ENCODE peak calls at places on chromosomes 1 and 21, in ten cellular contexts. T is GM12878, M is A549, I is endothelial cell of umbilical vein, C is upper lobe of left lung, F is testis, B is uterus, U is body of pancreas, E is heart left ventricle, Y is H54. Q is an unnamed sample.

GRCh38 chr1:5849550-5849949 is 142.7 kb downstream of the NPHP4 start:
- DNase-seq in U (no peak), I (no peak), Y (no peak), C (no peak), M (no peak), B (no peak), E (no peak), F (no peak), T (no peak), Q (no peak)

GRCh38 chr1:43437031-43437973 is 16.4 kb downstream of the HYI start:
- DNase-seq in I (no peak), T (no peak), F (no peak), B (peak), U (peak), Y (no peak), C (no peak), M (no peak), E (peak), Q (no peak)

GRCh38 chr1:1061682-1062363 is 12.3 kb downstream of the RNF223 start:
- DNase-seq in U (no peak), Y (no peak), M (no peak), E (no peak), T (no peak), I (no peak), C (no peak), F (no peak), B (no peak), Q (peak)

GRCh38 chr1:204649756-204650155 is 35.8 kb downstream of the LRRN2 start:
- DNase-seq in Y (no peak), C (no peak), U (no peak), B (no peak), E (no peak), I (no peak), M (no peak), F (no peak), T (no peak), Q (no peak)

GRCh38 chr21:34984356-34984755 is 64.7 kb downstream of the RUNX1 start:
- DNase-seq in C (no peak), Y (no peak), U (no peak), B (no peak), M (no peak), F (no peak), I (no peak), E (no peak), T (no peak), Q (no peak)

GRCh38 chr1:25795955-25796806 is 3.8 kb upstream of the SELENON start:
- DNase-seq in C (peak), F (no peak), Y (no peak), E (no peak), T (no peak), M (no peak), I (no peak), U (peak), B (no peak), Q (no peak)

GRCh38 chr1:200173097-200173629 is 145.7 kb downstream of the NR5A2 start:
- DNase-seq in E (no peak), C (no peak), Y (no peak), B (no peak), F (no peak), M (no peak), I (no peak), U (no peak), T (no peak), Q (no peak)

GRCh38 chr1:206925116-206925736 is 3.5 kb upstream of the FCMR start:
- DNase-seq in T (peak), Y (no peak), B (no peak), E (no peak), I (no peak), U (no peak), M (no peak), C (peak), F (peak), Q (peak)

GRCh38 chr1:43822040-43822439 is 111.6 kb upstream of the ARTN start:
- DNase-seq in Y (peak), I (peak), B (peak), F (no peak), M (peak), T (no peak), U (no peak), E (no peak), C (no peak), Q (no peak)

GRCh38 chr21:44989538-44989888 is 49.7 kb downstream of the SLX9 start:
- DNase-seq in Y (no peak), U (no peak), B (no peak), M (no peak), I (peak), E (no peak), F (no peak), C (no peak), T (no peak), Q (no peak)

GRCh38 chr1:64934115-64934880 is 32.1 kb downstream of the JAK1 start:
- DNase-seq in B (peak), M (peak), U (no peak), Y (peak), C (peak), E (no peak), T (no peak), I (peak), F (no peak), Q (no peak)

GRCh38 chr1:52239708-52240001 is 97.8 kb downstream of the ZFYVE9 start:
- DNase-seq in U (no peak), M (no peak), T (no peak), E (no peak), B (no peak), C (no peak), Y (no peak), I (no peak), F (no peak), Q (no peak)

GRCh38 chr21:27535188-27535587 is 568.3 kb upstream of the ADAMTS5 start:
- DNase-seq in M (no peak), Y (no peak), I (no peak), C (no peak), B (no peak), F (no peak), E (no peak), U (no peak), T (no peak), Q (no peak)

GRCh38 chr21:44509539-44509938 is 30.5 kb downstream of the KRTAP10-1 start:
- DNase-seq in M (no peak), I (no peak), F (peak), Y (peak), U (peak), B (no peak), T (no peak), E (peak), C (peak), Q (no peak)

GRCh38 chr1:59570524-59570923 is 244.2 kb upstream of the HOOK1 start:
- DNase-seq in I (peak), C (peak), U (no peak), T (no peak), M (no peak), E (no peak), B (no peak), Y (no peak), F (peak), Q (no peak)

GRCh38 chr1:174262747-174263241 is 103.5 kb downstream of the RABGAP1L start:
- DNase-seq in I (peak), B (no peak), F (no peak), E (no peak), Y (peak), C (no peak), M (peak), U (no peak), T (peak), Q (peak)

GRCh38 chr1:84700065-84700464 is 9.8 kb upstream of the SSX2IP start:
- DNase-seq in C (no peak), M (no peak), I (no peak), Y (no peak), U (no peak), F (no peak), B (no peak), E (no peak), T (no peak), Q (peak)

GRCh38 chr1:28835237-28835650 is 23.3 kb downstream of the OPRD1 start:
- DNase-seq in B (no peak), U (no peak), M (no peak), F (no peak), Y (no peak), I (no peak), C (no peak), T (no peak), E (no peak), Q (no peak)

GRCh38 chr1:210230149-210230695 is 2.4 kb upstream of the SERTAD4 start:
- DNase-seq in E (no peak), B (no peak), M (no peak), I (no peak), F (no peak), T (no peak), Y (no peak), U (no peak), C (no peak), Q (no peak)

GRCh38 chr1:100028765-100029164 is 59.0 kb downstream of the SLC35A3 start:
- DNase-seq in C (no peak), B (no peak), U (no peak), E (no peak), F (no peak), I (no peak), Y (no peak), T (no peak), M (no peak), Q (no peak)

GRCh38 chr1:211579434-211580302 is 707 bp upstream of the SLC30A1 start:
- DNase-seq in T (no peak), F (peak), U (peak), I (no peak), C (peak), Y (peak), B (peak), E (no peak), M (peak), Q (peak)

GRCh38 chr1:220307528-220308100 is 35.4 kb upstream of the RAB3GAP2 start:
- DNase-seq in B (no peak), C (no peak), U (no peak), F (no peak), I (no peak), Y (no peak), M (no peak), T (no peak), E (no peak), Q (no peak)

GRCh38 chr1:84347547-84348239 is 46.2 kb downstream of the SAMD13 start:
- DNase-seq in E (no peak), U (no peak), I (no peak), M (no peak), Y (no peak), T (no peak), F (no peak), B (no peak), C (no peak), Q (no peak)

GRCh38 chr21:38631676-38632075 is 133.4 kb upstream of the ERG start:
- DNase-seq in B (no peak), I (no peak), T (no peak), F (no peak), Y (no peak), U (no peak), C (no peak), M (no peak), E (no peak), Q (no peak)

GRCh38 chr1:184755226-184756065 is 788 bp upstream of the EDEM3 start:
- DNase-seq in C (no peak), Y (peak), I (no peak), B (no peak), E (no peak), F (peak), U (no peak), M (peak), T (no peak), Q (peak)

GRCh38 chr1:59692591-59692990 is 122.2 kb upstream of the HOOK1 start:
- DNase-seq in E (no peak), I (no peak), F (no peak), T (no peak), Y (no peak), C (no peak), U (no peak), M (no peak), B (peak), Q (peak)

GRCh38 chr1:2948751-2949680 is 72.3 kb upstream of the ACTRT2 start:
- DNase-seq in U (no peak), T (no peak), M (no peak), B (no peak), I (no peak), F (peak), C (no peak), Y (no peak), E (no peak), Q (no peak)

GRCh38 chr1:162022626-162023025 is 1.0 kb downstream of the OLFML2B start:
- DNase-seq in B (no peak), I (no peak), Y (no peak), T (no peak), E (no peak), M (no peak), U (no peak), C (no peak), F (no peak), Q (no peak)

GRCh38 chr21:43644609-43645008 is 14.7 kb downstream of the HSF2BP start:
- DNase-seq in T (no peak), Y (peak), E (no peak), F (no peak), U (no peak), M (no peak), I (peak), B (no peak), C (no peak), Q (no peak)

GRCh38 chr1:52727114-52727586 is 897 bp downstream of the ZYG11B start:
- DNase-seq in C (peak), T (no peak), Y (no peak), M (peak), B (no peak), I (peak), U (no peak), E (no peak), F (no peak), Q (peak)

GRCh38 chr1:48498096-48498791 is 26.2 kb upstream of the SPATA6 start:
- DNase-seq in F (peak), Y (peak), U (peak), C (peak), M (peak), I (peak), B (peak), E (peak), T (no peak), Q (peak)

GRCh38 chr1:227779651-227780050 is 35.8 kb upstream of the PRSS38 start:
- DNase-seq in M (no peak), T (no peak), F (no peak), E (no peak), U (no peak), Y (no peak), B (peak), C (no peak), I (no peak), Q (no peak)

GRCh38 chr1:204161609-204162497 is 4.3 kb downstream of the REN start:
- DNase-seq in Y (no peak), U (no peak), I (no peak), F (no peak), B (no peak), M (no peak), C (peak), E (no peak), T (no peak), Q (no peak)

GRCh38 chr1:84702143-84702542 is 11.9 kb upstream of the SSX2IP start:
- DNase-seq in E (no peak), C (no peak), B (no peak), U (no peak), M (no peak), F (no peak), T (no peak), I (no peak), Y (no peak), Q (no peak)

GRCh38 chr21:34553199-34553952 is 41.4 kb upstream of the KCNE1 start:
- DNase-seq in F (no peak), B (no peak), T (no peak), M (no peak), C (no peak), I (peak), U (no peak), E (no peak), Y (peak), Q (no peak)

GRCh38 chr1:239854956-239855355 is 236.7 kb upstream of the FMN2 start:
- DNase-seq in M (no peak), Y (no peak), U (no peak), I (no peak), B (no peak), T (no peak), E (no peak), F (no peak), C (no peak), Q (no peak)

DNA sequence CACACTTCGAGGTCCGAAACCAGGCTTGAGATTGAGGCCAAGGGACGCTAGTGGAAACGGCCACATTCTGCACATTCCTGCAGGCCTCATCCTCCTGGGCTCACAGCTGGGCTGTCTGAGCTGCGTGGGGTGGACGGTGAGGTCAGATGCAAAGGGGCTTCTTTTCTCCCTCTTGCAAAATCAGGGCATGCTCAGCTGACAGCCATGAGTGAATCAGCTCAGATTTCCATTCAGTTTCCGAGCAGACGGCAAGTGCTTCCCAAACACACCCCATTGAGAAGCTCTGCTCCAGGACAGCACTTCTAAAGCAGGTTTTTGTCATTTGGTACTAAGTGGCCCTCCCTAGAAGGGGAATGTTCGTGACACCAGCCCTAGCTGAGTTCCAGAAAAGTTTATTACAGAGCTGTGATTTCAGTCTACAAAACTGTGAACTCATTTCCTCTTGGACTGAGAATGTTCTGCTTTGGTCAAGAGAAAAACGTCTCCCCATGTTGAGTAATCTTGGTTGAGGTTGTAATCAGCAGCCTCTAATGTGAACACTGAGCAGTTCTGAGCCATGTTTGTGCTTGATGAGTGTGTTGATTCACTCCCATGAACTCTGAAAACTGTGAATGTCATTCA is 10.0 kb downstream of the PDPN start:
- DNase-seq in T (no peak), C (peak), Y (no peak), F (peak), I (no peak), E (peak), B (peak), U (peak), M (no peak), Q (no peak)
- TF ChIP-seq POLR2A in T (no peak), C (no peak), Y (no peak), F (no peak), I (no peak), E (no peak), B (no peak), U (no peak), M (no peak), Q (no peak)

DNA sequence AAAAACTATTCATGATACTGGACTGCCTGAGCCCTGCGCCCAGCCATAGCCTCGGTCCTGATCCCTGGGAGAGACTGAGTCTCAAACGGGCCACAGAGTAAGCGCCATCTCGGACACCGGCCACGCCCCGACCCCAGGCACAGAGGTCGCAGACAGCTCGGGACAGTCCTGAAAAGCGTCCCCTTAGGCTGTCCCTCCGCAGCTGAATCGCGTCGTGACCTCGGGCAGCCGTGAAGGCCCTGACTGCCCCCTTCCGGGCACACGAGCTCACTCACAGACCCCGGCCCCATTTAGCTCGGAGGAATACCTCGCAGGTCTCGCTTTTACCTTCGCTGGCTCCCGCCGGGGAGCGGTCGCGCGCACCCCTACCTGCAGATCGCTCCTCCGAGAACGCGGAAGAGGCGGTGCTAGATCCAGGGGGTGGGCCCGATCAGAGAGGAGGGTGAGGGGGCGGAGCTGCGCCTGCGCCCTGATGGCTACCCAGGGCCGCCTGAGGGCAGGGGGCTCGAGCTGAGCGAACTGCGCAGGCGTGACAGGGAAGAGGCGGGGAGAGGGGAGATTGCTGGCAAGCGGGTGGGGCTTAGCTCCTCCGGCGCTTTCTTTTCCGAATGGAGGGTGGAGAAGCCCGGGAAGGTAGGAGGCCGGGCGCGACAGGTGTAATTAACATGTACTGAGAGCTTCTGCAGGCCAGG is at the start of gene MKNK1:
- DNase-seq in M (peak), T (peak), I (peak), C (peak), Y (peak), B (peak), F (peak), U (peak), E (peak), Q (peak)
- TF ChIP-seq POLR2A in M (peak), T (peak), I (peak), C (peak), Y (peak), B (peak), F (peak), U (peak), E (peak), Q (peak)

DNA sequence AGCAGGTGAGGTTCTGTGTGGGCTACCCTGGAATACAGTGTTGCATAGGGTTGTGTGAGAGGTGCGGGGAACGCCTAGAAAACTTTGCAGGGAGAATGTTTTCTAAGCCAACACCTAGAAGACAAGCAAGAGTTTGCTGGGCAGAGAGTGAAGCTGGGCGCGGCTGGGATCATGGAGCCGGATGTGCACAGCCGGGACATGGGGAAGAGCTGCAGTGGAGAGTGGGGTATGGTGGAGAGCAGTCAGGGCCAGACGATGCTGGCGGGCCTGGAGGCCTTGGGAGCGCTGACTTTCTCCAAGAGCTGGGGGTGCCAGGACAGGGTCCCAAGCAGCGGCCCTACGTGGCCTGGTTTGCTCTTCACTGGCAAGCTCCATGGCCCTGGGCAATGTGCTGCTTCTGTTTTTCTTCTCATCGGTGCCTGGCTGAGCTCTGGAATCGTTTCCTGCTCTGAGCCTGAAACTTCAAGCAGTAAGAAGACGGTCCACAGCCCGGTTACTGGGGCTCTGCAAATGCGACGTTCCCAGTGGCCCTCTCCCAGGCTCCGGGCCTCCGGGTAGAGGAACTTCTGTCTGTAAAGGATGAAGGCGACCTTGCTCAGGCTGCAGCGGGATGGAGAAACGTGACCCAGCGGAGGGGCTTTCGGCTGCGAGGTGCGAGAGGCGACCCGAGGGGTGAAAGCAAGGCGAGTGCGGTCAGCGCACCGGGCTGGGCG is 51.9 kb upstream of the CD34 start:
- DNase-seq in U (peak), F (peak), B (peak), C (peak), Y (no peak), I (peak), E (peak), T (no peak), M (peak), Q (no peak)
- TF ChIP-seq POLR2A in U (no peak), F (no peak), B (no peak), C (no peak), Y (no peak), I (no peak), E (no peak), T (no peak), M (no peak), Q (no peak)

GRCh38 chr1:181129771-181130606 is 41.5 kb downstream of the IER5 start:
- DNase-seq in E (no peak), I (no peak), Y (no peak), B (no peak), T (no peak), F (no peak), M (no peak), U (no peak), C (no peak), Q (peak)
- TF ChIP-seq POLR2A in E (no peak), I (no peak), Y (no peak), B (no peak), T (peak), F (no peak), M (no peak), U (no peak), C (no peak), Q (no peak)

Q was measured in erythroblast.